ENCODE peak calls at places on chromosome 12, in eight cellular contexts. E, R, F, V, X, Z, N and K are unnamed samples.
A peak's percentile ranks its signal among the peaks of the same experiment; 100 is the strongest.

GRCh38 chr12:91461061-91461460 is 278.4 kb upstream of the DCN start:
- DNase-seq in E (peak; percentile 5), R (no peak), F (no peak), V (no peak), X (no peak), Z (no peak), N (no peak), K (no peak)

GRCh38 chr12:14578646-14579045 is 11.0 kb upstream of the PLBD1 start:
- DNase-seq in E (no peak), R (no peak), F (no peak), V (no peak), X (no peak), Z (no peak), N (no peak), K (no peak)

GRCh38 chr12:39617887-39618286 is 1.7 kb downstream of the ABCD2 start:
- DNase-seq in E (no peak), R (no peak), F (no peak), V (no peak), X (no peak), Z (no peak), N (no peak), K (no peak)

GRCh38 chr12:47095446-47096236 is 15.9 kb upstream of the AMIGO2 start:
- DNase-seq in E (no peak), R (peak; percentile 86), F (peak; percentile 63), V (no peak), X (no peak), Z (no peak), N (no peak), K (no peak)

GRCh38 chr12:40692617-40693502 is 621 bp downstream of the CNTN1 start:
- DNase-seq in E (peak; percentile 50), R (no peak), F (peak; percentile 20), V (peak; percentile 47), X (peak; percentile 81), Z (no peak), N (peak; percentile 48), K (peak; percentile 66)

GRCh38 chr12:52992699-52993557 is 13.3 kb upstream of the EIF4B start:
- DNase-seq in E (no peak), R (peak; percentile 27), F (no peak), V (no peak), X (no peak), Z (no peak), N (no peak), K (peak; percentile 45)

GRCh38 chr12:6285532-6286306 is 24.8 kb upstream of the PLEKHG6 start:
- DNase-seq in E (no peak), R (peak; percentile 48), F (no peak), V (no peak), X (no peak), Z (no peak), N (no peak), K (no peak)

GRCh38 chr12:92821142-92821541 is 108.0 kb downstream of the EEA1 start:
- DNase-seq in E (no peak), R (no peak), F (no peak), V (no peak), X (no peak), Z (no peak), N (no peak), K (no peak)

GRCh38 chr12:130847097-130847496 is 8.0 kb upstream of the STX2 start:
- DNase-seq in E (no peak), R (peak; percentile 23), F (peak; percentile 41), V (no peak), X (no peak), Z (no peak), N (no peak), K (no peak)

GRCh38 chr12:53344824-53345485 is 8.8 kb upstream of the SP7 start:
- DNase-seq in E (peak; percentile 94), R (peak; percentile 74), F (peak; percentile 92), V (peak; percentile 61), X (peak; percentile 27), Z (peak; percentile 76), N (peak; percentile 84), K (peak; percentile 89)

GRCh38 chr12:79997115-79997805 is 62.4 kb upstream of the PPP1R12A start:
- DNase-seq in E (no peak), R (peak; percentile 46), F (peak; percentile 11), V (no peak), X (no peak), Z (no peak), N (no peak), K (no peak)

GRCh38 chr12:14950421-14950820 is 11.0 kb downstream of the ARHGDIB start:
- DNase-seq in E (no peak), R (no peak), F (no peak), V (no peak), X (no peak), Z (peak; percentile 53), N (no peak), K (no peak)

GRCh38 chr12:112532106-112532505 is 113.4 kb downstream of the PTPN11 start:
- DNase-seq in E (no peak), R (no peak), F (no peak), V (no peak), X (no peak), Z (no peak), N (no peak), K (no peak)

GRCh38 chr12:58809064-58809607 is 111.2 kb downstream of the LRIG3 start:
- DNase-seq in E (no peak), R (no peak), F (no peak), V (no peak), X (no peak), Z (no peak), N (no peak), K (no peak)

GRCh38 chr12:28939427-28939826 is 209.7 kb upstream of the FAR2 start:
- DNase-seq in E (no peak), R (no peak), F (no peak), V (no peak), X (no peak), Z (no peak), N (no peak), K (no peak)